ENCODE peak calls at places on chromosome 18, in eight cellular contexts. L is right lobe of liver, C is HCT116, H is GF-D8, I is iris pigment epithelial cell, X is NCI-H69, F is PC-3, E is NCI-H1092 treated with DMSO at 0.1 percent for 48 hours. T is an unnamed sample.

GRCh38 chr18:34932363-34932762 is 108.8 kb upstream of the MAPRE2 start:
- DNase-seq in L (no peak), C (no peak), H (no peak), I (no peak), X (peak), F (no peak), E (no peak), T (no peak)

GRCh38 chr18:67428805-67429204 is 87.7 kb downstream of the DSEL start:
- DNase-seq in L (no peak), C (no peak), H (no peak), I (peak), X (no peak), F (peak), E (no peak), T (no peak)

GRCh38 chr18:68972176-68972575 is 174.3 kb downstream of the CCDC102B start:
- DNase-seq in L (no peak), C (no peak), H (no peak), I (peak), X (no peak), F (no peak), E (no peak), T (no peak)

GRCh38 chr18:48543228-48543627 is 4.4 kb downstream of the CTIF start:
- DNase-seq in L (no peak), C (no peak), H (no peak), I (peak), X (peak), F (peak), E (no peak), T (no peak)

GRCh38 chr18:70429847-70430500 is 141.1 kb downstream of the SOCS6 start:
- DNase-seq in L (no peak), C (no peak), H (no peak), I (no peak), X (no peak), F (no peak), E (no peak), T (no peak)

GRCh38 chr18:3931542-3932112 is 481.7 kb downstream of the TGIF1 start:
- DNase-seq in L (no peak), C (no peak), H (no peak), I (no peak), X (no peak), F (no peak), E (no peak), T (no peak)

GRCh38 chr18:24031916-24032315 is 17.4 kb downstream of the TTC39C start:
- DNase-seq in L (no peak), C (no peak), H (no peak), I (no peak), X (no peak), F (no peak), E (no peak), T (no peak)

GRCh38 chr18:39749154-39749553 is 2183.6 kb upstream of the CELF4 start:
- DNase-seq in L (no peak), C (no peak), H (no peak), I (no peak), X (no peak), F (no peak), E (no peak), T (no peak)

GRCh38 chr18:286515-287310 is 18.9 kb upstream of the THOC1 start:
- DNase-seq in L (no peak), C (no peak), H (peak), I (peak), X (peak), F (peak), E (peak), T (no peak)

GRCh38 chr18:53261241-53261640 is 921.2 kb downstream of the DCC start:
- DNase-seq in L (no peak), C (no peak), H (no peak), I (no peak), X (peak), F (no peak), E (no peak), T (no peak)

GRCh38 chr18:42053188-42053781 is 98.3 kb downstream of the PIK3C3 start:
- DNase-seq in L (peak), C (peak), H (peak), I (peak), X (peak), F (peak), E (peak), T (peak)

GRCh38 chr18:9952633-9953416 is 39.0 kb downstream of the VAPA start:
- DNase-seq in L (no peak), C (no peak), H (peak), I (peak), X (no peak), F (no peak), E (no peak), T (no peak)

GRCh38 chr18:31574359-31574758 is 17.3 kb upstream of the TTR start:
- DNase-seq in L (peak), C (no peak), H (no peak), I (no peak), X (no peak), F (no peak), E (no peak), T (no peak)

GRCh38 chr18:59416818-59417217 is 57.8 kb upstream of the LMAN1 start:
- DNase-seq in L (no peak), C (no peak), H (no peak), I (peak), X (peak), F (no peak), E (no peak), T (no peak)

GRCh38 chr18:40109251-40110049 is 1845.6 kb upstream of the PIK3C3 start:
- DNase-seq in L (no peak), C (no peak), H (no peak), I (no peak), X (peak), F (no peak), E (peak), T (no peak)

GRCh38 chr18:58850784-58851469 is 13.8 kb upstream of the ZNF532 start:
- DNase-seq in L (no peak), C (no peak), H (no peak), I (no peak), X (no peak), F (no peak), E (no peak), T (no peak)

GRCh38 chr18:4352746-4353522 is 102.2 kb downstream of the DLGAP1 start:
- DNase-seq in L (no peak), C (no peak), H (no peak), I (no peak), X (peak), F (no peak), E (no peak), T (peak)

GRCh38 chr18:45107425-45107824 is 426.7 kb downstream of the SETBP1 start:
- DNase-seq in L (no peak), C (no peak), H (no peak), I (peak), X (no peak), F (peak), E (no peak), T (no peak)

GRCh38 chr18:73461780-73462059 is 593.9 kb upstream of the NETO1 start:
- DNase-seq in L (no peak), C (no peak), H (no peak), I (peak), X (peak), F (no peak), E (no peak), T (no peak)

GRCh38 chr18:74331404-74331803 is 15.8 kb downstream of the C18orf63 start:
- DNase-seq in L (peak), C (peak), H (no peak), I (peak), X (peak), F (peak), E (peak), T (no peak)

GRCh38 chr18:57333941-57334340 is 18.4 kb upstream of the ST8SIA3 start:
- DNase-seq in L (no peak), C (no peak), H (no peak), I (no peak), X (no peak), F (no peak), E (no peak), T (no peak)

GRCh38 chr18:9722691-9723090 is 14.6 kb downstream of the RAB31 start:
- DNase-seq in L (peak), C (no peak), H (no peak), I (peak), X (peak), F (peak), E (no peak), T (no peak)

GRCh38 chr18:24514439-24514838 is 54.0 kb downstream of the HRH4 start:
- DNase-seq in L (no peak), C (peak), H (no peak), I (peak), X (peak), F (peak), E (no peak), T (no peak)

GRCh38 chr18:41465386-41465785 is 489.6 kb upstream of the PIK3C3 start:
- DNase-seq in L (no peak), C (no peak), H (no peak), I (no peak), X (no peak), F (no peak), E (no peak), T (no peak)

GRCh38 chr18:48922801-48923730 is 27.7 kb downstream of the SMAD7 start:
- DNase-seq in L (peak), C (no peak), H (peak), I (peak), X (peak), F (peak), E (no peak), T (peak)

GRCh38 chr18:25518716-25519053 is 166.7 kb upstream of the ZNF521 start:
- DNase-seq in L (no peak), C (no peak), H (no peak), I (no peak), X (no peak), F (no peak), E (no peak), T (no peak)

GRCh38 chr18:40055262-40055661 is 1899.8 kb upstream of the PIK3C3 start:
- DNase-seq in L (no peak), C (no peak), H (no peak), I (peak), X (no peak), F (no peak), E (no peak), T (no peak)

GRCh38 chr18:66136039-66136438 is 385.2 kb downstream of the CDH7 start:
- DNase-seq in L (no peak), C (no peak), H (no peak), I (peak), X (peak), F (no peak), E (no peak), T (no peak)

GRCh38 chr18:2961828-2962227 is 51.1 kb downstream of the LPIN2 start:
- DNase-seq in L (no peak), C (no peak), H (peak), I (peak), X (no peak), F (no peak), E (no peak), T (no peak)

GRCh38 chr18:70368903-70369302 is 80.1 kb downstream of the SOCS6 start:
- DNase-seq in L (no peak), C (no peak), H (no peak), I (peak), X (peak), F (no peak), E (no peak), T (no peak)

GRCh38 chr18:74856967-74857366 is 259.3 kb downstream of the ZNF407 start:
- DNase-seq in L (no peak), C (no peak), H (no peak), I (no peak), X (peak), F (no peak), E (peak), T (no peak)